ENCODE peak calls at places on chromosome 12, in five cellular contexts. One of them, this sample, is unnamed.
A peak's percentile ranks its signal among the peaks of the same experiment; 100 is the strongest.

GRCh38 chr12:110102255-110102654 is 21.9 kb upstream of the IFT81 start:
- DNase-seq in lower leg skin: no peak
- DNase-seq in AG04449: no peak
- DNase-seq in stomach: no peak
- DNase-seq in HepG2: peak; percentile 92
- DNase-seq in this sample: peak; percentile 56

GRCh38 chr12:92987362-92987761 is 58.3 kb upstream of the EEA1 start:
- DNase-seq in lower leg skin: peak; percentile 46
- DNase-seq in AG04449: peak; percentile 29
- DNase-seq in stomach: no peak
- DNase-seq in HepG2: peak; percentile 78
- DNase-seq in this sample: peak; percentile 93

GRCh38 chr12:55899035-55899434 is 28.7 kb downstream of the PYM1 start:
- DNase-seq in AG04449: no peak
- DNase-seq in lower leg skin: no peak
- DNase-seq in HepG2: peak; percentile 35
- DNase-seq in stomach: no peak
- DNase-seq in this sample: peak; percentile 24

GRCh38 chr12:96099986-96100385 is 64.6 kb upstream of the LTA4H start:
- DNase-seq in lower leg skin: no peak
- DNase-seq in AG04449: no peak
- DNase-seq in stomach: no peak
- DNase-seq in HepG2: no peak
- DNase-seq in this sample: no peak

GRCh38 chr12:78931466-78931990 is 67.0 kb downstream of the SYT1 start:
- DNase-seq in lower leg skin: no peak
- DNase-seq in HepG2: no peak
- DNase-seq in stomach: no peak
- DNase-seq in AG04449: no peak
- DNase-seq in this sample: no peak

GRCh38 chr12:4579305-4580097 is 17.5 kb downstream of the DYRK4 start:
- DNase-seq in AG04449: no peak
- DNase-seq in stomach: no peak
- DNase-seq in HepG2: peak; percentile 17
- DNase-seq in lower leg skin: no peak
- DNase-seq in this sample: peak; percentile 23

GRCh38 chr12:19614601-19615442 is 175.5 kb downstream of the AEBP2 start:
- DNase-seq in stomach: no peak
- DNase-seq in lower leg skin: no peak
- DNase-seq in AG04449: no peak
- DNase-seq in HepG2: no peak
- DNase-seq in this sample: no peak

GRCh38 chr12:117058442-117059072 is 40.7 kb downstream of the TESC start:
- DNase-seq in HepG2: peak; percentile 52
- DNase-seq in stomach: no peak
- DNase-seq in AG04449: no peak
- DNase-seq in lower leg skin: no peak
- DNase-seq in this sample: no peak

GRCh38 chr12:111904438-111904837 is 62.4 kb downstream of the MAPKAPK5 start:
- DNase-seq in AG04449: no peak
- DNase-seq in lower leg skin: no peak
- DNase-seq in stomach: no peak
- DNase-seq in HepG2: no peak
- DNase-seq in this sample: no peak

GRCh38 chr12:77190022-77190421 is 124.7 kb upstream of the E2F7 start:
- DNase-seq in stomach: no peak
- DNase-seq in HepG2: no peak
- DNase-seq in lower leg skin: no peak
- DNase-seq in AG04449: peak; percentile 88
- DNase-seq in this sample: peak; percentile 93

GRCh38 chr12:58196971-58197370 is 255.6 kb downstream of the ATP23 start:
- DNase-seq in AG04449: no peak
- DNase-seq in stomach: no peak
- DNase-seq in HepG2: no peak
- DNase-seq in lower leg skin: no peak
- DNase-seq in this sample: no peak

GRCh38 chr12:68839183-68840147 is 31.5 kb downstream of the MDM2 start:
- DNase-seq in lower leg skin: no peak
- DNase-seq in AG04449: no peak
- DNase-seq in HepG2: no peak
- DNase-seq in stomach: no peak
- DNase-seq in this sample: peak; percentile 51

GRCh38 chr12:79618848-79619404 is 71.8 kb downstream of the PAWR start:
- DNase-seq in AG04449: no peak
- DNase-seq in stomach: no peak
- DNase-seq in lower leg skin: no peak
- DNase-seq in HepG2: no peak
- DNase-seq in this sample: peak; percentile 42

GRCh38 chr12:50620050-50620974 is 115.5 kb downstream of the DIP2B start:
- DNase-seq in lower leg skin: no peak
- DNase-seq in AG04449: peak; percentile 78
- DNase-seq in stomach: no peak
- DNase-seq in HepG2: no peak
- DNase-seq in this sample: peak; percentile 90

DNA sequence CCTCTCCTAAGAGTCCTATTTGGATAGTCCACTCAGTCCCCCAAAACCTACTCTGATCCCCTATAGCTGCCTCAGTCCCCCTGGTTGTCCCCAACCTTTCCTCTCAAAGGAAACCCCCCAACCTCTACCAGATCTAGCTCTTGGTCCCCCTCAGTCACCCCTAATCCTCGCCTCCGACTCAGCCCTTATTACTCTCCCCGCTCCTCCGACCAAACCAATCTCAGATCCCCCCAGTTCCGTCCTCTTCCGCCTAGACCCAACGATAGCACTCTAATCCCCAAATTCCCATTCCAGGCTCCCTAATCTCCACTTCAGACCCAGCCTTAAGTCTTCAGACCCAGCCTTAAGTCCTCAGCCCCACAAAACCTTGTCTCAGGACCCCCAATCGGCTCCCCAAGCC is 634 bp downstream of the VPS37B start:
- DNase-seq in AG04449: no peak
- DNase-seq in HepG2: no peak
- DNase-seq in lower leg skin: no peak
- DNase-seq in stomach: no peak
- DNase-seq in this sample: no peak
- H3K4me3 ChIP-seq in AG04449: peak overlapping the region; percentile 80
- H3K4me3 ChIP-seq in HepG2: peak overlapping the region; percentile 76
- H3K4me3 ChIP-seq in lower leg skin: peak overlapping the region; percentile 80
- H3K4me3 ChIP-seq in stomach: peak overlapping the region; percentile 94
- H3K4me3 ChIP-seq in this sample: peak overlapping the region; percentile 91

GRCh38 chr12:8917031-8917430 is 2.7 kb downstream of the PHC1 start:
- DNase-seq in stomach: no peak
- DNase-seq in AG04449: no peak
- DNase-seq in lower leg skin: no peak
- DNase-seq in HepG2: no peak
- DNase-seq in this sample: no peak
- TF ChIP-seq CTCF in stomach: no peak
- TF ChIP-seq CTCF in AG04449: no peak
- TF ChIP-seq CTCF in lower leg skin: no peak
- TF ChIP-seq CTCF in HepG2: no peak
- TF ChIP-seq CTCF in this sample: no peak

DNA sequence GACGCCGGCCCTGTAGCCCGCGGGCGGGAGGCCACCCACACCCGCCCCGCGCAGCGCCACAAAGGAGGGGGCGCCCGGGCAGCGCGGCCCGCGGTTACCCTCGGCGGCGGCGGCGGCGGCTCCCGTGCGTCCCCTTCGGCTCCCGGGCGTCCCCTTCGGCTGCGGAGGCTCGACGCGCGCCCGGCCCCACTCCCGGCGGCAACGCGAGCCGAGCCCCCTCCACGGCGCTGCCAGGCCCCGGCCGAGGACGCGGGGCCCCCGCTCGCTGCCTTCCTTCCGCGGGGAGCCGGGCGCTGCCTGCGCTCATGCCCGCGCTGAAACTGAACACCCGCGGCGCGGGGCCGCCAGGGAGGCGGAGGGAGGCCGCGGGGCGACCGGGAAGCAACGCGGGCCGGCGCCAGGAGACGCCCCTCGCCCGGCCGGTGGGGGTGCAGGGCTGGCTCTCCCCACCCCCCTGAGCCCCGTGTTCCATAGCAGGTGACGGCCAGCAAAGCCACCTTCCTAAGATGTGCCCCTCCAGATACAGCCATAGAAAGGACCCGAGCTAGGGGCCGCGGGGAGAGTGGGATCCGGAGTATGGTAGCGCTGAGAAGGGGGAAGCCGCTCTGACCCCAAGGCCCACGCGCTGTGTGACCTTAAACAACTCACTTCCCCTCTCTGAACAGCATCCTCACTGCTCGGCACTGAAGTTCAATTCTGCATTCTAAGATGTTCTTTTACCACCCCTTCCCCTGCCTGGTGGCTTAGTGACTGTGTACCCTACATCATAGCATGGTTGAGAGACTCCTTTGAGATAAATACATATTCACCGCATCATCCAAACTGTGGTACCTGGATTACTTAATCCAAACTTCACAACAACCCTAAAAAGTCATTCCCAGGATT is 42.8 kb downstream of the KDM2B start:
- DNase-seq in stomach: peak; percentile 33
- DNase-seq in AG04449: no peak
- DNase-seq in HepG2: no peak
- DNase-seq in lower leg skin: no peak
- DNase-seq in this sample: no peak
- H3K4me3 ChIP-seq in stomach: peak overlapping the region; percentile 60
- H3K4me3 ChIP-seq in AG04449: peak overlapping the region; percentile 49
- H3K4me3 ChIP-seq in HepG2: peak overlapping the region; percentile 75
- H3K4me3 ChIP-seq in lower leg skin: peak overlapping the region; percentile 42
- H3K4me3 ChIP-seq in this sample: peak overlapping the region; percentile 60

GRCh38 chr12:29901585-29901984 is 117.8 kb upstream of the TMTC1 start:
- DNase-seq in HepG2: peak; percentile 2
- DNase-seq in stomach: no peak
- DNase-seq in lower leg skin: no peak
- DNase-seq in AG04449: no peak
- DNase-seq in this sample: no peak
- TF ChIP-seq CTCF in HepG2: peak; percentile 19
- TF ChIP-seq CTCF in stomach: no peak
- TF ChIP-seq CTCF in lower leg skin: no peak
- TF ChIP-seq CTCF in AG04449: no peak
- TF ChIP-seq CTCF in this sample: no peak

DNA sequence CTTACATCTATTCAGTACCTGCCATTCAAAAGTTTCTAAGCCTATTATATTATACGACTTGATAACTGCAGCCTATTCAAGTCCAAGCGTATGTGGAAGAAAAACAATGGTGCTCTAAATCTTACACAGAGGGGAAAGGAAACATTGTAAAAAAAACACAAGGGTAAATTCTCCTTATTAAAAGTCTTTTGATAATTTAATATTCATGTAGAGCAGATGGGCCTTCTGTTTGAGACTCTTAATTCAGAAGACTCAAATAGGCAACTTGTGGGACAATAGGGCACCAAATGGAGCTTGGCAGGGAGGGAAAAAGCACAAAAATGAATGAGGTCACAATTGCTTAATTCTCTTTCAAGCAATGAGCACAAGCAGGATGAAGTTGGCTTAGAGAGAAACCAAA is 159.4 kb downstream of the NELL2 start:
- DNase-seq in stomach: no peak
- DNase-seq in AG04449: no peak
- DNase-seq in lower leg skin: no peak
- DNase-seq in HepG2: no peak
- DNase-seq in this sample: no peak
- H3K4me3 ChIP-seq in stomach: no peak overlapping the region
- H3K4me3 ChIP-seq in AG04449: no peak overlapping the region
- H3K4me3 ChIP-seq in lower leg skin: no peak overlapping the region
- H3K4me3 ChIP-seq in HepG2: no peak overlapping the region
- H3K4me3 ChIP-seq in this sample: no peak overlapping the region